ENCODE peak calls at places on chromosomes 16 and 17, in seven cellular contexts. S is CD4-positive, alpha-beta T cell; I is caudate nucleus; V is dorsolateral prefrontal cortex; D is esophagus squamous epithelium; C is fibroblast of lung; F is breast epithelium. J is an unnamed sample.
A peak's percentile ranks its signal among the peaks of the same experiment; 100 is the strongest.

GRCh38 chr17:66401364-66401763 is 99.0 kb downstream of the PRKCA start:
- DNase-seq in F (no peak), I (no peak), S (no peak), C (no peak), V (no peak), D (no peak), J (no peak)

GRCh38 chr17:80103686-80104085 is 2.3 kb downstream of the GAA start:
- DNase-seq in C (no peak), I (no peak), D (no peak), V (no peak), F (no peak), S (no peak), J (no peak)

GRCh38 chr17:57152916-57153528 is 68.0 kb downstream of the AKAP1 start:
- DNase-seq in F (no peak), V (no peak), I (no peak), C (no peak), D (no peak), S (no peak), J (no peak)

GRCh38 chr16:53415504-53415903 is 18.8 kb upstream of the RBL2 start:
- DNase-seq in C (no peak), I (no peak), V (no peak), D (no peak), F (no peak), S (no peak), J (no peak)

GRCh38 chr17:50893183-50893993 is 27.2 kb upstream of the TOB1 start:
- DNase-seq in F (peak; percentile 90), V (peak; percentile 65), S (no peak), C (peak; percentile 94), D (no peak), I (peak; percentile 40), J (peak; percentile 94)

GRCh38 chr16:55408656-55409055 is 70.3 kb upstream of the MMP2 start:
- DNase-seq in F (no peak), C (no peak), S (no peak), I (no peak), D (no peak), V (no peak), J (no peak)

GRCh38 chr16:11476676-11477075 is 110.0 kb downstream of the LITAF start:
- DNase-seq in S (no peak), I (no peak), D (no peak), V (no peak), F (no peak), C (no peak), J (no peak)

GRCh38 chr16:20023190-20023589 is 50.5 kb downstream of the GPR139 start:
- DNase-seq in F (no peak), I (no peak), D (no peak), V (no peak), C (peak; percentile 10), S (no peak), J (no peak)

GRCh38 chr17:78717431-78717980 is 64.6 kb downstream of the CYTH1 start:
- DNase-seq in S (no peak), I (no peak), C (peak; percentile 45), D (no peak), V (peak; percentile 72), F (no peak), J (no peak)

GRCh38 chr16:87721622-87722565 is 43.9 kb downstream of the KLHDC4 start:
- DNase-seq in F (no peak), I (no peak), V (no peak), C (no peak), D (no peak), S (no peak), J (no peak)

GRCh38 chr16:87724490-87725291 is 41.1 kb downstream of the KLHDC4 start:
- DNase-seq in C (no peak), S (no peak), V (no peak), D (no peak), I (no peak), F (no peak), J (no peak)

GRCh38 chr16:87725596-87726235 is 40.1 kb downstream of the KLHDC4 start:
- DNase-seq in D (no peak), I (no peak), V (no peak), S (no peak), C (peak; percentile 80), F (no peak), J (no peak)

GRCh38 chr16:87722590-87723223 is 43.1 kb downstream of the KLHDC4 start:
- DNase-seq in V (no peak), I (no peak), D (no peak), S (no peak), C (no peak), F (no peak), J (no peak)

DNA sequence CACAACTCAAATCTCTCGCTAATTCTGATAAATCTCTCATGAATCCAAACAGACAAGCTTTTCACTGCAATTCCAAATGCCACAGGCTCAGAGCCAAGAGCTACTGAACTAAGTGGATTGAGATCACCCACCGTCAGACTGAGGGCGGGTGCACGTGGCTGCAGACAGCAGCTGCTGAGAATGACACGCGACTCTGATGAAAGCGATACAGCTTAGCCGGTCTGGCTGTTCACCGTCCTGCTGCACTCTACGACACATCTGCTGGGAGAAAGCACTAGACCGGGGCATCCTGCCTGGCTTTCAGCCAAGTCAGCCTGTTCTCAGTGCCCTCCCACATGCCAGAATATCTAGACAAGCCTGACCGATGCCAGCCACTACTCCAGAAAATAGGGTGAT is 42.6 kb downstream of the KLHDC4 start:
- DNase-seq in I (peak; percentile 22), S (no peak), V (peak; percentile 91), C (peak; percentile 95), F (no peak), D (no peak), J (no peak)
- H3K27ac ChIP-seq in I (peak overlapping the region; percentile 36), S (no peak overlapping the region), V (peak overlapping the region; percentile 5), C (no peak overlapping the region), F (no peak overlapping the region), D (no peak overlapping the region), J (no peak overlapping the region)

GRCh38 chr16:29971304-29971703 is 2.4 kb upstream of the TAOK2 start:
- DNase-seq in V (no peak), F (no peak), D (no peak), I (no peak), S (no peak), C (no peak), J (no peak)

GRCh38 chr16:29973384-29974246 is at the start of gene TAOK2:
- DNase-seq in V (peak; percentile 98), D (peak; percentile 90), F (peak; percentile 98), C (peak; percentile 99), S (peak; percentile 76), I (peak; percentile 95), J (peak; percentile 90)

GRCh38 chr16:29972992-29973383 is 680 bp upstream of the TAOK2 start:
- DNase-seq in V (no peak), S (no peak), I (no peak), D (no peak), C (no peak), F (no peak), J (no peak)

GRCh38 chr16:29974291-29975133 is 844 bp downstream of the TAOK2 start:
- DNase-seq in V (peak; percentile 16), F (no peak), S (no peak), D (no peak), I (no peak), C (peak; percentile 23), J (no peak)

DNA sequence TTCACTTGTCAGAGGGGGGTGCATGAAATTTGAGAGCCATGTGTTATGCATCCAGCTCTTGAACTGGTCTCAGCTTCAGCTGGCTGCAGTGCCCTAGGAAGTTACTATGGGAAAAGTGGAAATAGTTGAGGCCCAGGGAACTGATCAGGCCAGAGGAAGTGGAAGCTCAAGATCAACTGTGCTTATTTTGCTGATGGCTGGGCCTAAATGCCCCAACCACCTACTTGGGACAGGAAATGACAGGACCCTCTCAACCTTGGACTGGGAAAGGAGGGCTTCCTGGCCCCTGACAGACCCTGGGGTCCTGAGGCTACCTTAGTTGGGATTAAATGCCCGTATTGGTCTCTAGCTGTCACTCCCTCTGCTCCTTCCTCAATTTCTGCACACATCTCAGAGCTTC is 1.2 kb upstream of the TAOK2 start:
- DNase-seq in V (no peak), S (no peak), F (no peak), I (no peak), D (no peak), C (no peak), J (no peak)
- H3K27ac ChIP-seq in V (no peak overlapping the region), S (peak overlapping the region; percentile 70), F (no peak overlapping the region), I (no peak overlapping the region), D (no peak overlapping the region), C (no peak overlapping the region), J (peak overlapping the region; percentile 71)

GRCh38 chr17:59666235-59666634 is 41.0 kb downstream of the PTRH2 start:
- DNase-seq in C (peak; percentile 36), F (no peak), S (no peak), I (no peak), V (no peak), D (no peak), J (no peak)

GRCh38 chr17:59671386-59671785 is 35.8 kb downstream of the PTRH2 start:
- DNase-seq in F (no peak), D (no peak), C (no peak), S (no peak), I (no peak), V (no peak), J (no peak)

GRCh38 chr17:59668816-59669215 is 38.4 kb downstream of the PTRH2 start:
- DNase-seq in C (peak; percentile 98), S (no peak), I (no peak), V (no peak), F (no peak), D (no peak), J (no peak)

GRCh38 chr17:59669944-59670343 is 37.3 kb downstream of the PTRH2 start:
- DNase-seq in F (no peak), D (no peak), V (no peak), S (no peak), C (no peak), I (no peak), J (no peak)

DNA sequence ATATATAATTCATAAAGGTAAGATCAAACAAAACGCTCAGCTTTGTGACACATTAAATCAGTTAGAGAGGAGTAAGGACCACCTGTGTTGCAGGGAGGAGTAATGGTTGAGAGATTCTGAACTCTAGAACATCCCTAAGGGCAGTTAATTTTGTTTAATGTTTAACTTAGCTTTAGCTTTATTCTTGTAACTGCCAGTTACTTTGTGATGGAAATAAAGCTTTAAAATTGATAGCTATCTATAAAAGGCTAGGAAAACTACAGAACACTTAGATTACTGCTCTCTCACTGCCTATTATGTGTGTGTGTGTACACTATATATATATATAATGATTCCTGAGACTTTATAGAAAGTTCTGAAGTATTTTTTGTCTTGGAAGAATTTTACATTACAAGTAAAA is 37.8 kb downstream of the PTRH2 start:
- DNase-seq in F (no peak), S (no peak), V (no peak), D (no peak), C (no peak), I (no peak), J (no peak)
- H3K27ac ChIP-seq in F (no peak overlapping the region), S (no peak overlapping the region), V (no peak overlapping the region), D (no peak overlapping the region), C (peak overlapping the region; percentile 54), I (no peak overlapping the region), J (peak overlapping the region; percentile 62)

GRCh38 chr16:715448-716249 is 731 bp downstream of the METRN start:
- DNase-seq in D (no peak), V (no peak), I (no peak), S (no peak), C (peak; percentile 31), F (no peak), J (no peak)

GRCh38 chr16:716768-717325 is 1.9 kb downstream of the METRN start:
- DNase-seq in V (no peak), S (no peak), C (no peak), I (no peak), F (no peak), D (no peak), J (no peak)

GRCh38 chr16:714079-714478 is 839 bp upstream of the METRN start:
- DNase-seq in C (no peak), S (no peak), I (no peak), D (no peak), V (no peak), F (no peak), J (no peak)

GRCh38 chr16:716250-716607 is 1.3 kb downstream of the METRN start:
- DNase-seq in S (no peak), D (no peak), V (peak; percentile 93), C (peak; percentile 52), F (no peak), I (peak; percentile 78), J (no peak)

GRCh38 chr16:714558-715447 is at the start of gene METRN:
- DNase-seq in F (peak; percentile 78), D (no peak), V (peak; percentile 93), C (peak; percentile 81), I (peak; percentile 68), S (peak; percentile 78), J (no peak)
- H3K27ac ChIP-seq in F (no peak within 1 kb of the TSS), D (no peak within 1 kb of the TSS), V (peak within 1 kb of the TSS; percentile 98), C (peak within 1 kb of the TSS; percentile 20), I (peak within 1 kb of the TSS; percentile 87), S (no peak within 1 kb of the TSS), J (peak within 1 kb of the TSS; percentile 60)